ENCODE peak calls at places on chromosomes 6 and 20, in six cellular contexts. Y is right atrium auricular region, X is NCI-H446, I is ecto neural progenitor cell, W is uterus, F is NCI-H82. B is an unnamed sample.

GRCh38 chr20:36852187-36852586 is 23.8 kb upstream of the TLDC2 start:
- DNase-seq in Y (no peak), X (peak; percentile 65), I (no peak), W (no peak), F (no peak), B (peak; percentile 74)

GRCh38 chr6:169269180-169270076 is 15.8 kb upstream of the THBS2 start:
- DNase-seq in Y (peak; percentile 90), X (no peak), I (peak; percentile 23), W (peak; percentile 84), F (no peak), B (no peak)

GRCh38 chr20:23009636-23010035 is 25.5 kb upstream of the SSTR4 start:
- DNase-seq in Y (peak; percentile 43), X (no peak), I (no peak), W (no peak), F (no peak), B (no peak)

GRCh38 chr20:4052554-4052953 is 37.2 kb upstream of the RNF24 start:
- DNase-seq in Y (no peak), X (no peak), I (no peak), W (no peak), F (peak; percentile 15), B (no peak)

GRCh38 chr20:11921326-11921725 is 3.6 kb downstream of the BTBD3 start:
- DNase-seq in Y (no peak), X (no peak), I (no peak), W (no peak), F (no peak), B (no peak)

GRCh38 chr6:159829515-159829914 is 29.4 kb downstream of the PNLDC1 start:
- DNase-seq in Y (no peak), X (no peak), I (no peak), W (no peak), F (no peak), B (no peak)

GRCh38 chr6:112027942-112028674 is 25.8 kb upstream of the CCN6 start:
- DNase-seq in Y (no peak), X (no peak), I (no peak), W (no peak), F (no peak), B (no peak)

GRCh38 chr6:6856538-6857523 is 250.9 kb upstream of the RREB1 start:
- DNase-seq in Y (peak; percentile 70), X (no peak), I (peak; percentile 59), W (no peak), F (peak; percentile 23), B (no peak)

GRCh38 chr6:157747395-157747794 is 75.7 kb upstream of the SNX9 start:
- DNase-seq in Y (peak; percentile 13), X (no peak), I (no peak), W (no peak), F (no peak), B (no peak)

GRCh38 chr6:21999012-21999528 is 297.8 kb downstream of the PRL start:
- DNase-seq in Y (no peak), X (peak; percentile 93), I (no peak), W (no peak), F (peak; percentile 41), B (peak; percentile 88)

GRCh38 chr20:58213112-58213511 is 15.3 kb downstream of the ANKRD60 start:
- DNase-seq in Y (no peak), X (no peak), I (no peak), W (no peak), F (no peak), B (no peak)

GRCh38 chr6:48834706-48835105 is 628.3 kb downstream of the MMUT start:
- DNase-seq in Y (no peak), X (no peak), I (no peak), W (no peak), F (peak; percentile 24), B (no peak)

GRCh38 chr6:19837511-19838441 is 606 bp downstream of the ID4 start:
- DNase-seq in Y (no peak), X (peak; percentile 25), I (peak; percentile 78), W (peak; percentile 28), F (peak; percentile 69), B (no peak)

GRCh38 chr6:80832337-80832736 is 725.9 kb downstream of the BCKDHB start:
- DNase-seq in Y (no peak), X (no peak), I (no peak), W (no peak), F (no peak), B (no peak)

GRCh38 chr20:54028276-54029011 is 42.0 kb downstream of the BCAS1 start:
- DNase-seq in Y (no peak), X (no peak), I (no peak), W (no peak), F (no peak), B (no peak)

GRCh38 chr6:7467007-7467897 is 74.2 kb upstream of the DSP start:
- DNase-seq in Y (no peak), X (no peak), I (no peak), W (no peak), F (no peak), B (no peak)

GRCh38 chr6:45892196-45892595 is 123.5 kb downstream of the CLIC5 start:
- DNase-seq in Y (no peak), X (no peak), I (no peak), W (no peak), F (no peak), B (no peak)

GRCh38 chr20:2230671-2231488 is 64.9 kb upstream of the TGM3 start:
- DNase-seq in Y (no peak), X (no peak), I (no peak), W (no peak), F (peak; percentile 56), B (no peak)

GRCh38 chr6:35228483-35228882 is 14.7 kb downstream of the SCUBE3 start:
- DNase-seq in Y (no peak), X (no peak), I (no peak), W (no peak), F (no peak), B (no peak)

GRCh38 chr6:166258854-166259276 is 49.3 kb downstream of the PRR18 start:
- DNase-seq in Y (no peak), X (no peak), I (no peak), W (no peak), F (no peak), B (no peak)

GRCh38 chr6:26199773-26200728 is 112.8 kb downstream of the HFE start:
- DNase-seq in Y (no peak), X (peak; percentile 38), I (no peak), W (no peak), F (peak; percentile 78), B (no peak)

GRCh38 chr6:106974337-106974998 is at the start of gene CD24:
- DNase-seq in Y (no peak), X (no peak), I (no peak), W (no peak), F (peak; percentile 67), B (no peak)

GRCh38 chr6:50816115-50816675 is 2.5 kb upstream of the TFAP2B start:
- DNase-seq in Y (peak; percentile 69), X (peak; percentile 42), I (peak; percentile 79), W (peak; percentile 19), F (peak; percentile 88), B (peak; percentile 2)

GRCh38 chr6:152821525-152821924 is 70.9 kb downstream of the VIP start:
- DNase-seq in Y (no peak), X (no peak), I (no peak), W (no peak), F (peak; percentile 8), B (no peak)

GRCh38 chr6:84528201-84528600 is 236.2 kb downstream of the TBX18 start:
- DNase-seq in Y (no peak), X (no peak), I (no peak), W (no peak), F (no peak), B (no peak)

GRCh38 chr6:155341130-155341828 is 27.0 kb upstream of the TFB1M start:
- DNase-seq in Y (no peak), X (no peak), I (no peak), W (no peak), F (peak; percentile 46), B (no peak)

GRCh38 chr6:73231986-73232391 is 6.7 kb upstream of the KHDC1L start:
- DNase-seq in Y (peak; percentile 5), X (no peak), I (no peak), W (no peak), F (no peak), B (no peak)

GRCh38 chr20:46689082-46689753 is at the start of gene TP53RK:
- DNase-seq in Y (peak; percentile 98), X (peak; percentile 97), I (peak; percentile 99), W (peak; percentile 100), F (peak; percentile 100), B (peak; percentile 99)

GRCh38 chr6:7887278-7887991 is 23.2 kb downstream of the TXNDC5 start:
- DNase-seq in Y (no peak), X (no peak), I (no peak), W (no peak), F (peak; percentile 20), B (no peak)

GRCh38 chr6:35500782-35501181 is 3.9 kb upstream of the TEAD3 start:
- DNase-seq in Y (no peak), X (no peak), I (no peak), W (no peak), F (peak; percentile 60), B (no peak)

GRCh38 chr20:35436175-35436568 is 1.9 kb downstream of the GDF5 start:
- DNase-seq in Y (no peak), X (no peak), I (no peak), W (no peak), F (no peak), B (no peak)